ENCODE peak calls at places on chromosomes 7 and 10, in five cellular contexts. I is Panc1; N is GM13977; A is CD4-positive, alpha-beta T cell; K is prostate gland. R is an unnamed sample.

GRCh38 chr7:92025260-92025659 is 84.6 kb downstream of the AKAP9 start:
- DNase-seq in I (peak; percentile 38), N (no peak), A (no peak), K (no peak), R (no peak)

GRCh38 chr10:79560160-79560709 is at the start of gene SFTPA2:
- DNase-seq in I (no peak), N (no peak), A (no peak), K (peak; percentile 21), R (no peak)

GRCh38 chr10:74021248-74022055 is 23.5 kb downstream of the VCL start:
- DNase-seq in I (no peak), N (no peak), A (no peak), K (no peak), R (no peak)

GRCh38 chr7:10973942-10974716 is 457 bp downstream of the PHF14 start:
- DNase-seq in I (no peak), N (peak; percentile 27), A (peak; percentile 16), K (no peak), R (no peak)

GRCh38 chr10:88377510-88377909 is 205.6 kb downstream of the RNLS start:
- DNase-seq in I (no peak), N (no peak), A (no peak), K (no peak), R (no peak)

GRCh38 chr7:97694355-97694754 is 37.5 kb upstream of the TAC1 start:
- DNase-seq in I (no peak), N (no peak), A (no peak), K (no peak), R (no peak)

GRCh38 chr7:18778594-18778993 is 283.0 kb downstream of the HDAC9 start:
- DNase-seq in I (no peak), N (no peak), A (no peak), K (no peak), R (no peak)

GRCh38 chr10:6098156-6098555 is 9.3 kb downstream of the RBM17 start:
- DNase-seq in I (no peak), N (no peak), A (no peak), K (no peak), R (no peak)

GRCh38 chr7:40437498-40437897 is 302.7 kb downstream of the SUGCT start:
- DNase-seq in I (peak; percentile 20), N (no peak), A (no peak), K (no peak), R (no peak)

GRCh38 chr10:34446046-34446445 is 369.1 kb downstream of the PARD3 start:
- DNase-seq in I (no peak), N (no peak), A (no peak), K (no peak), R (no peak)

GRCh38 chr7:94698275-94698674 is 42.3 kb upstream of the SGCE start:
- DNase-seq in I (peak; percentile 65), N (no peak), A (no peak), K (no peak), R (no peak)

GRCh38 chr7:13262929-13263530 is 575.6 kb downstream of the ARL4A start:
- DNase-seq in I (no peak), N (peak; percentile 6), A (no peak), K (no peak), R (no peak)

GRCh38 chr10:107626862-107627261 is 462.4 kb upstream of the SORCS1 start:
- DNase-seq in I (no peak), N (no peak), A (no peak), K (no peak), R (no peak)

GRCh38 chr7:19144661-19145428 is at the start of gene FERD3L:
- DNase-seq in I (no peak), N (no peak), A (no peak), K (no peak), R (no peak)

GRCh38 chr10:123422261-123422660 is 243.9 kb upstream of the GPR26 start:
- DNase-seq in I (no peak), N (no peak), A (no peak), K (no peak), R (no peak)

GRCh38 chr10:29023678-29024077 is 265.2 kb upstream of the LYZL1 start:
- DNase-seq in I (no peak), N (no peak), A (no peak), K (no peak), R (no peak)

GRCh38 chr7:74149556-74149955 is 24.6 kb upstream of the EIF4H start:
- DNase-seq in I (no peak), N (no peak), A (no peak), K (no peak), R (no peak)

GRCh38 chr7:24574365-24574764 is 1.1 kb downstream of the PALS2 start:
- DNase-seq in I (no peak), N (peak; percentile 20), A (no peak), K (no peak), R (no peak)

GRCh38 chr10:35546824-35547225 is 58.3 kb upstream of the GJD4 start:
- DNase-seq in I (no peak), N (no peak), A (no peak), K (peak; percentile 24), R (no peak)

GRCh38 chr7:113698556-113699220 is 220.1 kb downstream of the PPP1R3A start:
- DNase-seq in I (peak; percentile 20), N (peak; percentile 7), A (no peak), K (no peak), R (no peak)

GRCh38 chr10:50396491-50397311 is 145.4 kb upstream of the ASAH2 start:
- DNase-seq in I (no peak), N (peak; percentile 27), A (no peak), K (no peak), R (no peak)

GRCh38 chr7:133739817-133740216 is 387.3 kb upstream of the LRGUK start:
- DNase-seq in I (no peak), N (no peak), A (no peak), K (no peak), R (no peak)

GRCh38 chr10:91551856-91552255 is 81.0 kb downstream of the PPP1R3C start:
- DNase-seq in I (peak; percentile 33), N (no peak), A (no peak), K (no peak), R (no peak)
- TF ChIP-seq CTCF in I (peak; percentile 86), N (peak; percentile 65), A (no peak), K (peak; percentile 53), R (peak; percentile 85)

GRCh38 chr10:99484626-99485581 is 47.8 kb upstream of the NKX2-3 start:
- DNase-seq in I (no peak), N (no peak), A (no peak), K (no peak), R (no peak)
- TF ChIP-seq CTCF in I (peak; percentile 69), N (peak; percentile 12), A (no peak), K (peak; percentile 17), R (no peak)

GRCh38 chr7:99359465-99360154 is 14.9 kb upstream of the ARPC1B start:
- DNase-seq in I (no peak), N (no peak), A (no peak), K (no peak), R (no peak)
- TF ChIP-seq CTCF in I (no peak), N (no peak), A (no peak), K (no peak), R (no peak)

GRCh38 chr7:48150086-48150485 is 21.2 kb upstream of the ABCA13 start:
- DNase-seq in I (no peak), N (no peak), A (no peak), K (no peak), R (no peak)

GRCh38 chr7:48158404-48158803 is 12.9 kb upstream of the ABCA13 start:
- DNase-seq in I (no peak), N (no peak), A (no peak), K (no peak), R (no peak)

GRCh38 chr7:48149058-48149457 is 22.2 kb upstream of the ABCA13 start:
- DNase-seq in I (no peak), N (no peak), A (no peak), K (no peak), R (no peak)

DNA sequence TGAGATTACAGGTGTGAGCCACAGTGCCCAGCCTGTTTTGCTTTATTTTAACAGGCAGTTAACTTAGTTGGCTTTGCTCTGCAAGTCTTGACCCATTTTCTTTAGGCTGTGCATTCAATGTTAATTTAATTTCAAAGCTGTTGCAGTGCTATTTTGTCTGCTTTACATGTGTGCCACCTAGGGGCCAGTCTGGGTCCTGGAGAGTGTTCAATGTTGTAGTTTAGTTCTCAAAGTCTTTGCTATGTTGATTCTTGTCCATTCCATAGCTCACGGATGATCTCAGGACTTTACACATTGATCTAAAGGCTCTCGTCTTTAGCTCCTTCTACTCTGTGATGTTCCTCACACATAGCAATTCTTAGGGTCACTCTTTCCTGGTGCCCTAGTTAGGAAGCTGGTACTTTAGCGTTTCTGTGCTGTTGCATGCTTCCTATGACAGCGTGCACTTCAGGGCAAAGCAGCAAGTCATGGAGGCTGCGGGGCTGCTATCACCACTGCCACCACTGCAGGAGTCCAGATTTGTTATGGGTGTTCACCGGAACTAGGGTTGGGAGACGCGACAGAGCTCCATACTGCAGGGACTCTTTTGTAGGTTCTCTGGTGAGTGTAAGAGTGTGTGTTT is 16.4 kb upstream of the ABCA13 start:
- DNase-seq in I (peak; percentile 54), N (no peak), A (peak; percentile 25), K (no peak), R (no peak)
- TF ChIP-seq CTCF in I (peak; percentile 90), N (peak; percentile 64), A (peak; percentile 37), K (no peak), R (peak; percentile 81)

GRCh38 chr7:127638197-127638596 is 13.8 kb upstream of the SND1 start:
- DNase-seq in I (no peak), N (no peak), A (no peak), K (no peak), R (no peak)
- TF ChIP-seq CTCF in I (no peak), N (no peak), A (no peak), K (no peak), R (no peak)

GRCh38 chr10:27369832-27370231 is 129.2 kb upstream of the ACBD5 start:
- DNase-seq in I (no peak), N (no peak), A (no peak), K (no peak), R (no peak)
- TF ChIP-seq CTCF in I (peak; percentile 36), N (no peak), A (peak; percentile 32), K (peak; percentile 15), R (peak; percentile 54)

GRCh38 chr7:70778585-70778984 is 353.4 kb upstream of the GALNT17 start:
- DNase-seq in I (no peak), N (no peak), A (no peak), K (no peak), R (no peak)

GRCh38 chr7:70777251-70777650 is 354.7 kb upstream of the GALNT17 start:
- DNase-seq in I (no peak), N (no peak), A (no peak), K (no peak), R (no peak)

GRCh38 chr7:70775570-70776156 is 356.3 kb upstream of the GALNT17 start:
- DNase-seq in I (no peak), N (no peak), A (no peak), K (no peak), R (no peak)

GRCh38 chr7:70774895-70775527 is 356.9 kb upstream of the GALNT17 start:
- DNase-seq in I (no peak), N (no peak), A (no peak), K (no peak), R (no peak)

GRCh38 chr7:70776627-70777101 is 355.3 kb upstream of the GALNT17 start:
- DNase-seq in I (no peak), N (no peak), A (no peak), K (no peak), R (no peak)
- TF ChIP-seq CTCF in I (no peak), N (no peak), A (no peak), K (no peak), R (no peak)